ENCODE peak calls at places on chromosomes 2 and 18, in six cellular contexts. One of them, this sample, is unnamed.

GRCh38 chr2:98348066-98348561 is 1.9 kb downstream of the CNGA3 start:
- DNase-seq in hypothalamus: no peak
- DNase-seq in effector CD4-positive, alpha-beta T cell: no peak
- DNase-seq in head of caudate nucleus: no peak
- DNase-seq in RCC 7860: peak
- DNase-seq in activated T-cell treated with anti-CD3 and anti-CD28 coated beads, Interleukin-2, amount 50 U/mL, for 48 hours: no peak
- DNase-seq in this sample: no peak

GRCh38 chr2:146776589-146776988 is 1068.2 kb upstream of the ACVR2A start:
- DNase-seq in hypothalamus: no peak
- DNase-seq in effector CD4-positive, alpha-beta T cell: no peak
- DNase-seq in head of caudate nucleus: no peak
- DNase-seq in RCC 7860: no peak
- DNase-seq in activated T-cell treated with anti-CD3 and anti-CD28 coated beads, Interleukin-2, amount 50 U/mL, for 48 hours: no peak
- DNase-seq in this sample: no peak

GRCh38 chr2:157430266-157430665 is 13.6 kb downstream of the CYTIP start:
- DNase-seq in hypothalamus: no peak
- DNase-seq in effector CD4-positive, alpha-beta T cell: no peak
- DNase-seq in head of caudate nucleus: no peak
- DNase-seq in RCC 7860: no peak
- DNase-seq in activated T-cell treated with anti-CD3 and anti-CD28 coated beads, Interleukin-2, amount 50 U/mL, for 48 hours: no peak
- DNase-seq in this sample: no peak

GRCh38 chr2:30862054-30862651 is 54.9 kb upstream of the CAPN13 start:
- DNase-seq in hypothalamus: peak
- DNase-seq in effector CD4-positive, alpha-beta T cell: peak
- DNase-seq in head of caudate nucleus: peak
- DNase-seq in RCC 7860: peak
- DNase-seq in activated T-cell treated with anti-CD3 and anti-CD28 coated beads, Interleukin-2, amount 50 U/mL, for 48 hours: peak
- DNase-seq in this sample: peak

GRCh38 chr2:68743531-68743930 is 8.9 kb downstream of the ARHGAP25 start:
- DNase-seq in hypothalamus: no peak
- DNase-seq in effector CD4-positive, alpha-beta T cell: no peak
- DNase-seq in head of caudate nucleus: no peak
- DNase-seq in RCC 7860: no peak
- DNase-seq in activated T-cell treated with anti-CD3 and anti-CD28 coated beads, Interleukin-2, amount 50 U/mL, for 48 hours: peak
- DNase-seq in this sample: no peak

GRCh38 chr2:41791523-41791922 is 256.3 kb upstream of the PKDCC start:
- DNase-seq in hypothalamus: no peak
- DNase-seq in effector CD4-positive, alpha-beta T cell: no peak
- DNase-seq in head of caudate nucleus: no peak
- DNase-seq in RCC 7860: no peak
- DNase-seq in activated T-cell treated with anti-CD3 and anti-CD28 coated beads, Interleukin-2, amount 50 U/mL, for 48 hours: no peak
- DNase-seq in this sample: no peak

GRCh38 chr2:221513251-221513650 is 58.9 kb downstream of the EPHA4 start:
- DNase-seq in hypothalamus: no peak
- DNase-seq in effector CD4-positive, alpha-beta T cell: no peak
- DNase-seq in head of caudate nucleus: no peak
- DNase-seq in RCC 7860: no peak
- DNase-seq in activated T-cell treated with anti-CD3 and anti-CD28 coated beads, Interleukin-2, amount 50 U/mL, for 48 hours: no peak
- DNase-seq in this sample: no peak

GRCh38 chr2:33494155-33494779 is 17.8 kb downstream of the RASGRP3 start:
- DNase-seq in hypothalamus: no peak
- DNase-seq in effector CD4-positive, alpha-beta T cell: no peak
- DNase-seq in head of caudate nucleus: no peak
- DNase-seq in RCC 7860: no peak
- DNase-seq in activated T-cell treated with anti-CD3 and anti-CD28 coated beads, Interleukin-2, amount 50 U/mL, for 48 hours: no peak
- DNase-seq in this sample: no peak

GRCh38 chr18:79309572-79310278 is 86.0 kb upstream of the NFATC1 start:
- DNase-seq in hypothalamus: no peak
- DNase-seq in effector CD4-positive, alpha-beta T cell: no peak
- DNase-seq in head of caudate nucleus: no peak
- DNase-seq in RCC 7860: no peak
- DNase-seq in activated T-cell treated with anti-CD3 and anti-CD28 coated beads, Interleukin-2, amount 50 U/mL, for 48 hours: no peak
- DNase-seq in this sample: no peak

GRCh38 chr18:80231151-80231550 is 16.2 kb downstream of the PARD6G start:
- DNase-seq in hypothalamus: no peak
- DNase-seq in effector CD4-positive, alpha-beta T cell: no peak
- DNase-seq in head of caudate nucleus: no peak
- DNase-seq in RCC 7860: no peak
- DNase-seq in activated T-cell treated with anti-CD3 and anti-CD28 coated beads, Interleukin-2, amount 50 U/mL, for 48 hours: no peak
- DNase-seq in this sample: no peak

GRCh38 chr2:53969285-53970094 is 1.3 kb downstream of the PSME4 start:
- DNase-seq in hypothalamus: no peak
- DNase-seq in effector CD4-positive, alpha-beta T cell: no peak
- DNase-seq in head of caudate nucleus: no peak
- DNase-seq in RCC 7860: peak
- DNase-seq in activated T-cell treated with anti-CD3 and anti-CD28 coated beads, Interleukin-2, amount 50 U/mL, for 48 hours: no peak
- DNase-seq in this sample: no peak

GRCh38 chr2:166104773-166105172 is 23.0 kb downstream of the SCN1A start:
- DNase-seq in hypothalamus: no peak
- DNase-seq in effector CD4-positive, alpha-beta T cell: no peak
- DNase-seq in head of caudate nucleus: no peak
- DNase-seq in RCC 7860: no peak
- DNase-seq in activated T-cell treated with anti-CD3 and anti-CD28 coated beads, Interleukin-2, amount 50 U/mL, for 48 hours: no peak
- DNase-seq in this sample: no peak

GRCh38 chr2:160606336-160606735 is 112.7 kb upstream of the RBMS1 start:
- DNase-seq in hypothalamus: no peak
- DNase-seq in effector CD4-positive, alpha-beta T cell: no peak
- DNase-seq in head of caudate nucleus: no peak
- DNase-seq in RCC 7860: no peak
- DNase-seq in activated T-cell treated with anti-CD3 and anti-CD28 coated beads, Interleukin-2, amount 50 U/mL, for 48 hours: no peak
- DNase-seq in this sample: no peak

GRCh38 chr18:22335644-22336275 is 82.0 kb downstream of the CTAGE1 start:
- DNase-seq in hypothalamus: no peak
- DNase-seq in effector CD4-positive, alpha-beta T cell: no peak
- DNase-seq in head of caudate nucleus: no peak
- DNase-seq in RCC 7860: no peak
- DNase-seq in activated T-cell treated with anti-CD3 and anti-CD28 coated beads, Interleukin-2, amount 50 U/mL, for 48 hours: no peak
- DNase-seq in this sample: no peak

GRCh38 chr2:96527052-96527964 is 9.2 kb upstream of the ARID5A start:
- DNase-seq in hypothalamus: no peak
- DNase-seq in effector CD4-positive, alpha-beta T cell: peak
- DNase-seq in head of caudate nucleus: no peak
- DNase-seq in RCC 7860: no peak
- DNase-seq in activated T-cell treated with anti-CD3 and anti-CD28 coated beads, Interleukin-2, amount 50 U/mL, for 48 hours: peak
- DNase-seq in this sample: no peak

GRCh38 chr2:10847008-10847407 is 34.4 kb upstream of the PDIA6 start:
- DNase-seq in hypothalamus: no peak
- DNase-seq in effector CD4-positive, alpha-beta T cell: no peak
- DNase-seq in head of caudate nucleus: peak
- DNase-seq in RCC 7860: no peak
- DNase-seq in activated T-cell treated with anti-CD3 and anti-CD28 coated beads, Interleukin-2, amount 50 U/mL, for 48 hours: no peak
- DNase-seq in this sample: no peak

GRCh38 chr2:14621114-14621513 is 11.4 kb upstream of the LRATD1 start:
- DNase-seq in hypothalamus: no peak
- DNase-seq in effector CD4-positive, alpha-beta T cell: no peak
- DNase-seq in head of caudate nucleus: no peak
- DNase-seq in RCC 7860: no peak
- DNase-seq in activated T-cell treated with anti-CD3 and anti-CD28 coated beads, Interleukin-2, amount 50 U/mL, for 48 hours: no peak
- DNase-seq in this sample: no peak

GRCh38 chr2:231991664-231992063 is 30.2 kb downstream of the DIS3L2 start:
- DNase-seq in hypothalamus: no peak
- DNase-seq in effector CD4-positive, alpha-beta T cell: no peak
- DNase-seq in head of caudate nucleus: no peak
- DNase-seq in RCC 7860: no peak
- DNase-seq in activated T-cell treated with anti-CD3 and anti-CD28 coated beads, Interleukin-2, amount 50 U/mL, for 48 hours: no peak
- DNase-seq in this sample: no peak

GRCh38 chr18:58394046-58394445 is 234.8 kb downstream of the ALPK2 start:
- DNase-seq in hypothalamus: no peak
- DNase-seq in effector CD4-positive, alpha-beta T cell: no peak
- DNase-seq in head of caudate nucleus: peak
- DNase-seq in RCC 7860: peak
- DNase-seq in activated T-cell treated with anti-CD3 and anti-CD28 coated beads, Interleukin-2, amount 50 U/mL, for 48 hours: no peak
- DNase-seq in this sample: no peak

GRCh38 chr2:105869318-105869717 is 124.6 kb downstream of the NCK2 start:
- DNase-seq in hypothalamus: no peak
- DNase-seq in effector CD4-positive, alpha-beta T cell: no peak
- DNase-seq in head of caudate nucleus: no peak
- DNase-seq in RCC 7860: no peak
- DNase-seq in activated T-cell treated with anti-CD3 and anti-CD28 coated beads, Interleukin-2, amount 50 U/mL, for 48 hours: no peak
- DNase-seq in this sample: no peak

GRCh38 chr2:9250091-9250490 is 43.5 kb downstream of the ASAP2 start:
- DNase-seq in hypothalamus: no peak
- DNase-seq in effector CD4-positive, alpha-beta T cell: no peak
- DNase-seq in head of caudate nucleus: no peak
- DNase-seq in RCC 7860: no peak
- DNase-seq in activated T-cell treated with anti-CD3 and anti-CD28 coated beads, Interleukin-2, amount 50 U/mL, for 48 hours: no peak
- DNase-seq in this sample: no peak

GRCh38 chr2:10162586-10163497 is 40.3 kb downstream of the RRM2 start:
- DNase-seq in hypothalamus: peak
- DNase-seq in effector CD4-positive, alpha-beta T cell: no peak
- DNase-seq in head of caudate nucleus: peak
- DNase-seq in RCC 7860: no peak
- DNase-seq in activated T-cell treated with anti-CD3 and anti-CD28 coated beads, Interleukin-2, amount 50 U/mL, for 48 hours: no peak
- DNase-seq in this sample: no peak

GRCh38 chr2:191311627-191312026 is 66.4 kb downstream of the MYO1B start:
- DNase-seq in hypothalamus: no peak
- DNase-seq in effector CD4-positive, alpha-beta T cell: no peak
- DNase-seq in head of caudate nucleus: no peak
- DNase-seq in RCC 7860: peak
- DNase-seq in activated T-cell treated with anti-CD3 and anti-CD28 coated beads, Interleukin-2, amount 50 U/mL, for 48 hours: no peak
- DNase-seq in this sample: no peak

GRCh38 chr18:50161806-50162205 is 33.1 kb downstream of the MYO5B start:
- DNase-seq in hypothalamus: no peak
- DNase-seq in effector CD4-positive, alpha-beta T cell: no peak
- DNase-seq in head of caudate nucleus: no peak
- DNase-seq in RCC 7860: no peak
- DNase-seq in activated T-cell treated with anti-CD3 and anti-CD28 coated beads, Interleukin-2, amount 50 U/mL, for 48 hours: no peak
- DNase-seq in this sample: no peak

GRCh38 chr2:179963626-179964025 is 43.5 kb downstream of the CWC22 start:
- DNase-seq in hypothalamus: no peak
- DNase-seq in effector CD4-positive, alpha-beta T cell: no peak
- DNase-seq in head of caudate nucleus: no peak
- DNase-seq in RCC 7860: no peak
- DNase-seq in activated T-cell treated with anti-CD3 and anti-CD28 coated beads, Interleukin-2, amount 50 U/mL, for 48 hours: no peak
- DNase-seq in this sample: peak

GRCh38 chr18:2351126-2351850 is 220.0 kb downstream of the METTL4 start:
- DNase-seq in hypothalamus: no peak
- DNase-seq in effector CD4-positive, alpha-beta T cell: no peak
- DNase-seq in head of caudate nucleus: no peak
- DNase-seq in RCC 7860: no peak
- DNase-seq in activated T-cell treated with anti-CD3 and anti-CD28 coated beads, Interleukin-2, amount 50 U/mL, for 48 hours: no peak
- DNase-seq in this sample: no peak

GRCh38 chr2:60152226-60152833 is 401.1 kb downstream of the BCL11A start:
- DNase-seq in hypothalamus: no peak
- DNase-seq in effector CD4-positive, alpha-beta T cell: no peak
- DNase-seq in head of caudate nucleus: no peak
- DNase-seq in RCC 7860: no peak
- DNase-seq in activated T-cell treated with anti-CD3 and anti-CD28 coated beads, Interleukin-2, amount 50 U/mL, for 48 hours: no peak
- DNase-seq in this sample: no peak

GRCh38 chr18:27315001-27315400 is 129.9 kb upstream of the CHST9 start:
- DNase-seq in hypothalamus: no peak
- DNase-seq in effector CD4-positive, alpha-beta T cell: no peak
- DNase-seq in head of caudate nucleus: no peak
- DNase-seq in RCC 7860: no peak
- DNase-seq in activated T-cell treated with anti-CD3 and anti-CD28 coated beads, Interleukin-2, amount 50 U/mL, for 48 hours: no peak
- DNase-seq in this sample: no peak

GRCh38 chr18:66645983-66646382 is 42.1 kb upstream of the CDH19 start:
- DNase-seq in hypothalamus: no peak
- DNase-seq in effector CD4-positive, alpha-beta T cell: no peak
- DNase-seq in head of caudate nucleus: no peak
- DNase-seq in RCC 7860: no peak
- DNase-seq in activated T-cell treated with anti-CD3 and anti-CD28 coated beads, Interleukin-2, amount 50 U/mL, for 48 hours: no peak
- DNase-seq in this sample: no peak

GRCh38 chr2:196230051-196230450 is 58.7 kb upstream of the STK17B start:
- DNase-seq in hypothalamus: no peak
- DNase-seq in effector CD4-positive, alpha-beta T cell: peak
- DNase-seq in head of caudate nucleus: no peak
- DNase-seq in RCC 7860: no peak
- DNase-seq in activated T-cell treated with anti-CD3 and anti-CD28 coated beads, Interleukin-2, amount 50 U/mL, for 48 hours: peak
- DNase-seq in this sample: no peak

GRCh38 chr2:54310314-54310713 is 54.3 kb upstream of the TSPYL6 start:
- DNase-seq in hypothalamus: no peak
- DNase-seq in effector CD4-positive, alpha-beta T cell: no peak
- DNase-seq in head of caudate nucleus: peak
- DNase-seq in RCC 7860: peak
- DNase-seq in activated T-cell treated with anti-CD3 and anti-CD28 coated beads, Interleukin-2, amount 50 U/mL, for 48 hours: no peak
- DNase-seq in this sample: no peak

GRCh38 chr2:238238766-238239551 is 879 bp downstream of the HES6 start:
- DNase-seq in hypothalamus: no peak
- DNase-seq in effector CD4-positive, alpha-beta T cell: peak
- DNase-seq in head of caudate nucleus: no peak
- DNase-seq in RCC 7860: no peak
- DNase-seq in activated T-cell treated with anti-CD3 and anti-CD28 coated beads, Interleukin-2, amount 50 U/mL, for 48 hours: peak
- DNase-seq in this sample: no peak

GRCh38 chr2:110764931-110765330 is 32.6 kb downstream of the ACOXL start:
- DNase-seq in hypothalamus: no peak
- DNase-seq in effector CD4-positive, alpha-beta T cell: no peak
- DNase-seq in head of caudate nucleus: no peak
- DNase-seq in RCC 7860: no peak
- DNase-seq in activated T-cell treated with anti-CD3 and anti-CD28 coated beads, Interleukin-2, amount 50 U/mL, for 48 hours: no peak
- DNase-seq in this sample: no peak

GRCh38 chr2:67982956-67983355 is 79.8 kb downstream of the C1D start:
- DNase-seq in hypothalamus: no peak
- DNase-seq in effector CD4-positive, alpha-beta T cell: no peak
- DNase-seq in head of caudate nucleus: no peak
- DNase-seq in RCC 7860: no peak
- DNase-seq in activated T-cell treated with anti-CD3 and anti-CD28 coated beads, Interleukin-2, amount 50 U/mL, for 48 hours: no peak
- DNase-seq in this sample: no peak

GRCh38 chr2:205460217-205460616 is 222.1 kb upstream of the NRP2 start:
- DNase-seq in hypothalamus: no peak
- DNase-seq in effector CD4-positive, alpha-beta T cell: no peak
- DNase-seq in head of caudate nucleus: no peak
- DNase-seq in RCC 7860: no peak
- DNase-seq in activated T-cell treated with anti-CD3 and anti-CD28 coated beads, Interleukin-2, amount 50 U/mL, for 48 hours: no peak
- DNase-seq in this sample: no peak

GRCh38 chr2:56170988-56171387 is 12.8 kb upstream of the CCDC85A start:
- DNase-seq in hypothalamus: no peak
- DNase-seq in effector CD4-positive, alpha-beta T cell: no peak
- DNase-seq in head of caudate nucleus: no peak
- DNase-seq in RCC 7860: no peak
- DNase-seq in activated T-cell treated with anti-CD3 and anti-CD28 coated beads, Interleukin-2, amount 50 U/mL, for 48 hours: no peak
- DNase-seq in this sample: no peak

This sample was measured in frontal cortex.